ENCODE peak calls at places on chromosomes 7 and 10, in nine cellular contexts. O, T, I, D, Z, E, N, C and S are unnamed samples.

GRCh38 chr10:11846542-11846941 is 23.4 kb downstream of the PROSER2 start:
- DNase-seq in O (no peak), T (no peak), I (no peak), D (no peak), Z (peak), E (no peak), N (no peak), C (no peak), S (no peak)

GRCh38 chr7:154253810-154254209 is 201.6 kb downstream of the DPP6 start:
- DNase-seq in O (no peak), T (no peak), I (no peak), D (no peak), Z (no peak), E (no peak), N (no peak), C (no peak), S (no peak)

GRCh38 chr10:43287056-43288007 is 20.5 kb upstream of the RASGEF1A start:
- DNase-seq in O (no peak), T (no peak), I (no peak), D (no peak), Z (peak), E (no peak), N (peak), C (no peak), S (peak)

GRCh38 chr10:114703377-114704125 is 45.5 kb upstream of the ABLIM1 start:
- DNase-seq in O (no peak), T (no peak), I (peak), D (no peak), Z (no peak), E (peak), N (peak), C (no peak), S (no peak)

GRCh38 chr10:127534074-127534473 is 15.0 kb upstream of the NPS start:
- DNase-seq in O (no peak), T (no peak), I (no peak), D (no peak), Z (no peak), E (no peak), N (no peak), C (no peak), S (no peak)

GRCh38 chr7:108589874-108590273 is 20.2 kb downstream of the DNAJB9 start:
- DNase-seq in O (no peak), T (no peak), I (peak), D (no peak), Z (no peak), E (no peak), N (no peak), C (no peak), S (no peak)

GRCh38 chr10:71456631-71457030 is 59.9 kb downstream of the CDH23 start:
- DNase-seq in O (no peak), T (no peak), I (no peak), D (no peak), Z (no peak), E (no peak), N (no peak), C (no peak), S (no peak)

GRCh38 chr10:3468919-3469638 is 296.5 kb upstream of the PITRM1 start:
- DNase-seq in O (peak), T (no peak), I (peak), D (no peak), Z (peak), E (no peak), N (peak), C (peak), S (no peak)

GRCh38 chr10:3137958-3138726 is 34.4 kb downstream of the PITRM1 start:
- DNase-seq in O (no peak), T (no peak), I (no peak), D (no peak), Z (no peak), E (no peak), N (no peak), C (no peak), S (no peak)

GRCh38 chr10:12934777-12935176 is 66.7 kb downstream of the CCDC3 start:
- DNase-seq in O (peak), T (no peak), I (no peak), D (no peak), Z (no peak), E (no peak), N (peak), C (no peak), S (no peak)

GRCh38 chr10:132408823-132409666 is 12.0 kb downstream of the PWWP2B start:
- DNase-seq in O (no peak), T (no peak), I (no peak), D (no peak), Z (no peak), E (no peak), N (no peak), C (no peak), S (no peak)

GRCh38 chr10:7813481-7813880 is 4.8 kb upstream of the TAF3 start:
- DNase-seq in O (no peak), T (no peak), I (no peak), D (no peak), Z (no peak), E (no peak), N (no peak), C (no peak), S (no peak)

GRCh38 chr10:118017850-118018249 is 28.9 kb downstream of the RAB11FIP2 start:
- DNase-seq in O (no peak), T (no peak), I (no peak), D (no peak), Z (no peak), E (no peak), N (no peak), C (no peak), S (no peak)

GRCh38 chr7:5564894-5565293 is 141.3 kb upstream of the TNRC18 start:
- DNase-seq in O (no peak), T (no peak), I (no peak), D (no peak), Z (no peak), E (peak), N (no peak), C (no peak), S (no peak)

GRCh38 chr7:25031432-25031831 is 51.5 kb upstream of the OSBPL3 start:
- DNase-seq in O (no peak), T (no peak), I (peak), D (no peak), Z (no peak), E (no peak), N (no peak), C (no peak), S (no peak)

GRCh38 chr10:12390733-12391132 is 41.4 kb downstream of the CAMK1D start:
- DNase-seq in O (no peak), T (no peak), I (no peak), D (no peak), Z (peak), E (no peak), N (no peak), C (no peak), S (no peak)

GRCh38 chr7:47578581-47579270 is 3.2 kb downstream of the TNS3 start:
- DNase-seq in O (no peak), T (no peak), I (no peak), D (no peak), Z (no peak), E (no peak), N (peak), C (no peak), S (no peak)

GRCh38 chr10:132508497-132509443 is 28.8 kb upstream of the INPP5A start:
- DNase-seq in O (no peak), T (no peak), I (no peak), D (no peak), Z (no peak), E (no peak), N (peak), C (peak), S (no peak)

GRCh38 chr7:80307251-80307856 is 172.7 kb downstream of the GNAI1 start:
- DNase-seq in O (no peak), T (no peak), I (no peak), D (no peak), Z (no peak), E (no peak), N (peak), C (no peak), S (no peak)

GRCh38 chr7:100793806-100794660 is 33.3 kb downstream of the EPHB4 start:
- DNase-seq in O (no peak), T (no peak), I (no peak), D (no peak), Z (peak), E (no peak), N (peak), C (no peak), S (no peak)

GRCh38 chr10:97731346-97732051 is 5.4 kb upstream of the ZFYVE27 start:
- DNase-seq in O (peak), T (peak), I (peak), D (peak), Z (peak), E (peak), N (peak), C (no peak), S (peak)

GRCh38 chr7:1849351-1849951 is 179.4 kb downstream of the ELFN1 start:
- DNase-seq in O (no peak), T (no peak), I (no peak), D (no peak), Z (no peak), E (no peak), N (no peak), C (peak), S (no peak)

GRCh38 chr10:283916-284356 is 148.7 kb downstream of the ZMYND11 start:
- DNase-seq in O (no peak), T (peak), I (no peak), D (no peak), Z (no peak), E (no peak), N (no peak), C (no peak), S (no peak)

GRCh38 chr7:128150223-128150622 is 90.9 kb upstream of the LEP start:
- DNase-seq in O (no peak), T (no peak), I (no peak), D (no peak), Z (no peak), E (no peak), N (no peak), C (no peak), S (no peak)

GRCh38 chr7:155002411-155003214 is at the start of gene PAXIP1:
- DNase-seq in O (no peak), T (peak), I (peak), D (peak), Z (peak), E (peak), N (peak), C (peak), S (peak)

GRCh38 chr7:103989785-103990775 is 622 bp upstream of the RELN start:
- DNase-seq in O (no peak), T (no peak), I (peak), D (peak), Z (peak), E (peak), N (peak), C (peak), S (no peak)

GRCh38 chr10:34667177-34667576 is 147.9 kb downstream of the PARD3 start:
- DNase-seq in O (no peak), T (no peak), I (no peak), D (no peak), Z (no peak), E (no peak), N (no peak), C (no peak), S (no peak)

GRCh38 chr10:121835376-121835775 is 92.5 kb downstream of the ATE1 start:
- DNase-seq in O (no peak), T (no peak), I (no peak), D (no peak), Z (no peak), E (no peak), N (no peak), C (no peak), S (no peak)

GRCh38 chr7:150382123-150382843 is 3.2 kb downstream of the ZNF775 start:
- DNase-seq in O (no peak), T (no peak), I (no peak), D (no peak), Z (no peak), E (no peak), N (no peak), C (no peak), S (no peak)

GRCh38 chr7:50674896-50675835 is 107.5 kb downstream of the GRB10 start:
- DNase-seq in O (no peak), T (no peak), I (no peak), D (no peak), Z (no peak), E (no peak), N (no peak), C (no peak), S (no peak)

GRCh38 chr10:48331436-48331835 is 25.0 kb downstream of the MAPK8 start:
- DNase-seq in O (no peak), T (peak), I (no peak), D (no peak), Z (no peak), E (no peak), N (no peak), C (no peak), S (no peak)

GRCh38 chr7:95608344-95609173 is 12.2 kb upstream of the PDK4 start:
- DNase-seq in O (peak), T (no peak), I (peak), D (peak), Z (peak), E (peak), N (peak), C (peak), S (no peak)

GRCh38 chr10:87860156-87860795 is 3.1 kb downstream of the KLLN start:
- DNase-seq in O (no peak), T (no peak), I (peak), D (no peak), Z (peak), E (peak), N (peak), C (no peak), S (peak)

GRCh38 chr7:54749200-54749599 is 9.8 kb downstream of the SEC61G start:
- DNase-seq in O (no peak), T (no peak), I (no peak), D (no peak), Z (no peak), E (no peak), N (no peak), C (no peak), S (no peak)

GRCh38 chr7:1543826-1544177 is 12.2 kb downstream of the TMEM184A start:
- DNase-seq in O (no peak), T (no peak), I (no peak), D (no peak), Z (no peak), E (no peak), N (no peak), C (no peak), S (no peak)